ENCODE peak calls at places on chromosomes 6 and 20, in four cellular contexts. R is activated CD4-positive, alpha-beta T cell treated with anti-CD3 and anti-CD28 coated beads for 1 hour; J is spleen; Q is HCT116. A is an unnamed sample.

GRCh38 chr6:35973670-35974222 is 50.7 kb downstream of the SLC26A8 start:
- DNase-seq in R (no peak), J (no peak), Q (no peak), A (no peak)

GRCh38 chr6:148747145-148747492 is 289 bp downstream of the UST start:
- DNase-seq in R (no peak), J (peak), Q (no peak), A (peak)

GRCh38 chr20:63296411-63297299 is 3.7 kb downstream of the COL20A1 start:
- DNase-seq in R (no peak), J (no peak), Q (no peak), A (no peak)

GRCh38 chr20:58651548-58651822 is 402 bp downstream of the STX16 start:
- DNase-seq in R (no peak), J (no peak), Q (no peak), A (no peak)

GRCh38 chr6:123587838-123588545 is 48.8 kb downstream of the TRDN start:
- DNase-seq in R (no peak), J (no peak), Q (no peak), A (no peak)

GRCh38 chr20:60132162-60132826 is 174.1 kb downstream of the CDH26 start:
- DNase-seq in R (no peak), J (no peak), Q (no peak), A (no peak)

GRCh38 chr6:67790569-67790968 is 844.5 kb upstream of the ADGRB3 start:
- DNase-seq in R (no peak), J (no peak), Q (no peak), A (no peak)

GRCh38 chr6:15320683-15321082 is 74.8 kb downstream of the JARID2 start:
- DNase-seq in R (no peak), J (no peak), Q (no peak), A (no peak)

GRCh38 chr6:89432875-89433636 is at the start of gene ANKRD6:
- DNase-seq in R (peak), J (peak), Q (peak), A (peak)

GRCh38 chr6:26223213-26223612 is 136.0 kb downstream of the HFE start:
- DNase-seq in R (no peak), J (no peak), Q (no peak), A (no peak)

GRCh38 chr20:57657537-57658446 is 37.6 kb upstream of the ZBP1 start:
- DNase-seq in R (peak), J (peak), Q (no peak), A (peak)

GRCh38 chr20:6265204-6265904 is 142.5 kb upstream of the FERMT1 start:
- DNase-seq in R (no peak), J (no peak), Q (peak), A (no peak)

GRCh38 chr6:160679402-160679769 is 15.3 kb upstream of the LPA start:
- DNase-seq in R (no peak), J (no peak), Q (no peak), A (no peak)

GRCh38 chr20:1935696-1936366 is 40.6 kb downstream of the SIRPA start:
- DNase-seq in R (no peak), J (no peak), Q (no peak), A (peak)

GRCh38 chr6:133062702-133063319 is 178.3 kb upstream of the EYA4 start:
- DNase-seq in R (no peak), J (no peak), Q (no peak), A (no peak)

GRCh38 chr6:121873595-121873994 is 438.1 kb downstream of the GJA1 start:
- DNase-seq in R (no peak), J (no peak), Q (no peak), A (no peak)

GRCh38 chr20:6582449-6582848 is 185.0 kb upstream of the BMP2 start:
- DNase-seq in R (no peak), J (no peak), Q (no peak), A (no peak)

GRCh38 chr6:28211840-28212509 is 13.1 kb upstream of the ZSCAN9 start:
- DNase-seq in R (no peak), J (no peak), Q (no peak), A (no peak)

GRCh38 chr6:90351696-90352095 is 55.1 kb upstream of the BACH2 start:
- DNase-seq in R (no peak), J (no peak), Q (no peak), A (no peak)

GRCh38 chr6:93418113-93418447 is 1.3 kb downstream of the EPHA7 start:
- DNase-seq in R (no peak), J (no peak), Q (no peak), A (no peak)

GRCh38 chr6:4388675-4389074 is 253.3 kb upstream of the ECI2 start:
- DNase-seq in R (no peak), J (no peak), Q (no peak), A (no peak)

GRCh38 chr20:34753706-34754461 is 49.7 kb downstream of the TP53INP2 start:
- DNase-seq in R (no peak), J (no peak), Q (no peak), A (no peak)

GRCh38 chr20:54208492-54209044 is 681 bp downstream of the PFDN4 start:
- DNase-seq in R (no peak), J (no peak), Q (no peak), A (no peak)

GRCh38 chr6:89118931-89119330 is 1.1 kb upstream of the SRSF12 start:
- DNase-seq in R (no peak), J (no peak), Q (no peak), A (no peak)

GRCh38 chr6:137873273-137873762 is 6.3 kb downstream of the TNFAIP3 start:
- DNase-seq in R (no peak), J (no peak), Q (no peak), A (peak)

GRCh38 chr20:33945391-33946079 is 48.2 kb upstream of the RALY start:
- DNase-seq in R (no peak), J (no peak), Q (no peak), A (no peak)

GRCh38 chr6:32327103-32327502 is 44.6 kb downstream of the TSBP1 start:
- DNase-seq in R (no peak), J (no peak), Q (no peak), A (no peak)

GRCh38 chr20:41616228-41616627 is 1.9 kb downstream of the CHD6 start:
- DNase-seq in R (no peak), J (no peak), Q (no peak), A (no peak)

A was measured in psoas muscle.